ENCODE peak calls at places on chromosomes 1 and 21, in six cellular contexts. Q is fibroblast of lung; R is thoracic aorta; F is right lobe of liver; N is colonic mucosa; W is CD8-positive, alpha-beta T cell. K is an unnamed sample.

GRCh38 chr1:25617626-25618432 is 1.2 kb downstream of the MAN1C1 start:
- DNase-seq in Q (no peak), R (no peak), F (peak; percentile 49), N (no peak), W (no peak), K (no peak)

GRCh38 chr1:167105150-167105840 is 11.4 kb downstream of the STYXL2 start:
- DNase-seq in Q (no peak), R (no peak), F (no peak), N (no peak), W (no peak), K (no peak)

GRCh38 chr1:119885903-119886783 is 10.2 kb downstream of the ADAM30 start:
- DNase-seq in Q (peak; percentile 37), R (no peak), F (peak; percentile 60), N (peak; percentile 68), W (no peak), K (peak; percentile 73)

GRCh38 chr1:48221657-48222056 is 859 bp upstream of the SLC5A9 start:
- DNase-seq in Q (no peak), R (no peak), F (no peak), N (no peak), W (no peak), K (no peak)

GRCh38 chr1:118100686-118101300 is 84.2 kb downstream of the SPAG17 start:
- DNase-seq in Q (no peak), R (no peak), F (peak; percentile 19), N (peak; percentile 34), W (no peak), K (no peak)

GRCh38 chr1:173444757-173445156 is 32.4 kb upstream of the PRDX6 start:
- DNase-seq in Q (no peak), R (no peak), F (no peak), N (no peak), W (no peak), K (peak; percentile 71)

GRCh38 chr1:17001760-17002523 is 9.8 kb downstream of the ATP13A2 start:
- DNase-seq in Q (no peak), R (no peak), F (no peak), N (no peak), W (no peak), K (no peak)

GRCh38 chr1:31655104-31655503 is 10.4 kb upstream of the PEF1 start:
- DNase-seq in Q (no peak), R (no peak), F (no peak), N (no peak), W (no peak), K (no peak)

GRCh38 chr1:185570962-185571361 is 163.2 kb upstream of the HMCN1 start:
- DNase-seq in Q (no peak), R (no peak), F (peak; percentile 57), N (peak; percentile 63), W (no peak), K (no peak)

GRCh38 chr1:8903908-8904650 is 25.6 kb upstream of the ENO1 start:
- DNase-seq in Q (peak; percentile 88), R (no peak), F (peak; percentile 32), N (no peak), W (no peak), K (no peak)

GRCh38 chr1:20618550-20618949 is 14.7 kb upstream of the PINK1 start:
- DNase-seq in Q (no peak), R (no peak), F (no peak), N (no peak), W (no peak), K (no peak)

GRCh38 chr1:235009561-235010306 is 118.9 kb downstream of the TOMM20 start:
- DNase-seq in Q (no peak), R (no peak), F (no peak), N (no peak), W (no peak), K (no peak)

GRCh38 chr1:2935766-2936390 is 85.4 kb upstream of the ACTRT2 start:
- DNase-seq in Q (no peak), R (no peak), F (peak; percentile 3), N (no peak), W (no peak), K (no peak)

GRCh38 chr1:32101233-32101681 is 6.6 kb upstream of the KPNA6 start:
- DNase-seq in Q (peak; percentile 74), R (no peak), F (no peak), N (no peak), W (no peak), K (peak; percentile 17)

GRCh38 chr1:24080131-24080530 is 31.8 kb downstream of the MYOM3 start:
- DNase-seq in Q (no peak), R (no peak), F (no peak), N (no peak), W (no peak), K (no peak)

GRCh38 chr1:84433253-84434080 is 35.2 kb downstream of the DNASE2B start:
- DNase-seq in Q (peak; percentile 85), R (no peak), F (peak; percentile 31), N (peak; percentile 81), W (peak; percentile 31), K (peak; percentile 76)

GRCh38 chr1:43936470-43937151 is 3.0 kb downstream of the ARTN start:
- DNase-seq in Q (peak; percentile 21), R (no peak), F (peak; percentile 54), N (peak; percentile 40), W (no peak), K (no peak)

GRCh38 chr1:156893048-156893953 is at the start of gene PEAR1:
- DNase-seq in Q (peak; percentile 33), R (no peak), F (peak; percentile 69), N (no peak), W (no peak), K (no peak)

GRCh38 chr1:16073490-16074104 is at the start of gene FAM131C:
- DNase-seq in Q (no peak), R (no peak), F (no peak), N (peak; percentile 28), W (no peak), K (peak; percentile 71)

DNA sequence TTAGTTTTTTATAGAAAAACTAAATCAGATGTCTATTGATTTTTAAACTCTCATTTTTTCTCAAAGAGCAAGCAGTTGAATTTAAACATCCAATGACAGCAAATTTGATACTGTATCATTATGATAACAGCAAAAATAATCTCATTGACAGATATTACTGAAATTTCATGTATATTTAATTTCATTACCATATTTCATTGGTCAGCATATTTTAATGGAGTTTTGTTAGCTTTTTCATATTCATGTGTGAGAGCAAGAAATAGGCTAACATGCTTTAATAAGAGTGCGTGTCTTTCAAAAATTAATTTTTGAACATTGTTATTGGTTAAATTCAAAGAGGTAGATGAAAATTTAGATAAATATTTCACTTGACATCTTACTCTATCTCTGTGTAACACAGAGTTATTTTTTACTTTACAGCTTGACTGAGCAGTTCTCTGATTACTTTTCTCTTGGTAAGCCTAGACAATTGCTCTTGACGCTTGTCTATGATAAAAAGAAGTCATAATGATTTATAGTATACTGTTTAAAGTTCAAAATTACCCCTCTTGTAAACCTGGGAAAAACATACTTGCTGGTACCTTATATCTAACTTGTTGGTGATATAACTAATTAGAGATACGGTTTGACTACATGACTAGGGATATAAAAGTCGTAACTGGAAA is 732.4 kb upstream of the NCAM2 start:
- DNase-seq in Q (no peak), R (no peak), F (no peak), N (no peak), W (no peak), K (no peak)
- H3K9me3 ChIP-seq in Q (no peaks in the 10 kb centered on the region), R (no peaks in the 10 kb centered on the region), F (no peaks in the 10 kb centered on the region), N (no peaks in the 10 kb centered on the region), W (no peaks in the 10 kb centered on the region), K (peaks cover 25% of the 10 kb centered on the region)

GRCh38 chr21:8990326-8991087 is 1530.9 kb upstream of the TPTE start:
- DNase-seq in Q (no peak), R (no peak), F (peak; percentile 25), N (no peak), W (no peak), K (peak; percentile 30)

GRCh38 chr21:8989883-8990325 is 1531.5 kb upstream of the TPTE start:
- DNase-seq in Q (no peak), R (no peak), F (peak; percentile 46), N (no peak), W (no peak), K (peak; percentile 41)

GRCh38 chr21:8991968-8992621 is 1529.3 kb upstream of the TPTE start:
- DNase-seq in Q (no peak), R (no peak), F (no peak), N (no peak), W (no peak), K (peak; percentile 33)

GRCh38 chr21:8992731-8993174 is 1528.6 kb upstream of the TPTE start:
- DNase-seq in Q (no peak), R (no peak), F (peak; percentile 32), N (no peak), W (no peak), K (peak; percentile 39)

GRCh38 chr21:8991088-8991907 is 1530.1 kb upstream of the TPTE start:
- DNase-seq in Q (no peak), R (no peak), F (no peak), N (no peak), W (no peak), K (peak; percentile 37)
- H3K9me3 ChIP-seq in Q (peaks cover 11% of the 10 kb centered on the region), R (no peaks in the 10 kb centered on the region), F (no peaks in the 10 kb centered on the region), N (no peaks in the 10 kb centered on the region), W (no peaks in the 10 kb centered on the region), K (peaks cover 68% of the 10 kb centered on the region)

GRCh38 chr1:100457683-100458082 is 80.3 kb upstream of the GPR88 start:
- DNase-seq in Q (no peak), R (no peak), F (no peak), N (no peak), W (no peak), K (no peak)

GRCh38 chr1:100461222-100461621 is 76.7 kb upstream of the GPR88 start:
- DNase-seq in Q (no peak), R (no peak), F (no peak), N (no peak), W (no peak), K (no peak)

GRCh38 chr1:100459815-100460114 is 78.2 kb upstream of the GPR88 start:
- DNase-seq in Q (no peak), R (no peak), F (no peak), N (no peak), W (no peak), K (no peak)

GRCh38 chr1:100456880-100457279 is 81.1 kb upstream of the GPR88 start:
- DNase-seq in Q (no peak), R (no peak), F (no peak), N (no peak), W (no peak), K (no peak)

DNA sequence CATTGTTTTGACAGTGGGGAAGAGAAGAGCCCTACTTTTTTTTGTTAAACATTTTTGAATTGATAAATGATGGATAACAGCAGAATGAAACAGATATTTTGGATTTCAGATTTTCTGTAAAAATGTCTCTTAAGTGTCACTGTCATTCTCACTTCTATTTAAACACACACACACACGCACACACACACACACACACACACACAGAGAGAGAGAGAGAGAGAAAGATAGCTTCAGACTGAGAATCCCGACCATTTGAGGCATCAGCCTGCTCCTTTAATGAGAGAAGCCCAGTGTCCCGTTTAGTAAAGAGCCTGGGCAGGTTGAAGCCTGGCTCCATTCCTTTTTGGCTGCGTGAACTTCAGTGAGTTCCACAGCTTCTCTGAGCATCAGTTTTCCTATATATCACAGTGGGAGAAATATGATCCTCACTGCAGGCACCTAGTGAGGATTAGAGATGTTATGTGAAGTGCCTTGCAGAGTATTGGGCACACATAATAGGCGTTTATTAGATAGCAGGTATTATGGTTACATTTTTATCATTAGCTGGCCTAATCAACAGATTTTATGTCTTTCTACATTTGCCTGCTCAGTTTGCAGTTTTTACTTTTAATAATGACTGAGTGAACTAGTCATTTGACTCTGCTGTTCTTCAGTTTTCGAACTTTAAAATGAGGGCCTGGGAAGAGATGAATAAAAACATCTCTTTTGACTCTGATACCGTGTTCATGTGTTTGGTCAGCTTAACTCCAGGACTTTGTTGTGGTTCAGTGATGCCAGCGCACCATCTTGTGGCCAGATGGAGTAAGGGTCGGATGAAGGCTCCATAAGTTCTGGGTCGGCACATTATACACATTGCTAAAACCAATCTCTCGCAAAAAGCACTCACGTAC is 78.8 kb upstream of the GPR88 start:
- DNase-seq in Q (peak; percentile 85), R (no peak), F (peak; percentile 64), N (peak; percentile 73), W (peak; percentile 42), K (peak; percentile 91)
- H3K9me3 ChIP-seq in Q (no peaks in the 10 kb centered on the region), R (no peaks in the 10 kb centered on the region), F (no peaks in the 10 kb centered on the region), N (no peaks in the 10 kb centered on the region), W (no peaks in the 10 kb centered on the region), K (no peaks in the 10 kb centered on the region)

GRCh38 chr1:89211035-89211634 is 12.4 kb upstream of the GBP4 start:
- DNase-seq in Q (no peak), R (no peak), F (no peak), N (no peak), W (no peak), K (no peak)
- H3K9me3 ChIP-seq in Q (no peaks in the 10 kb centered on the region), R (no peaks in the 10 kb centered on the region), F (no peaks in the 10 kb centered on the region), N (no peaks in the 10 kb centered on the region), W (no peaks in the 10 kb centered on the region), K (no peaks in the 10 kb centered on the region)